ENCODE peak calls at places on chromosomes 7 and 10, in ten cellular contexts. C, M, O, A, H, I, J, L, B and Z are unnamed samples.

GRCh38 chr7:115113131-115113530 is 191.2 kb downstream of the MDFIC start:
- DNase-seq in O (no peak), H (no peak), C (no peak), L (no peak), A (no peak), M (no peak), B (no peak), I (no peak), J (no peak), Z (no peak)

GRCh38 chr10:67779455-67780205 is 58.4 kb downstream of the DNAJC12 start:
- DNase-seq in B (peak), J (peak), A (no peak), M (peak), C (peak), I (peak), H (peak), L (peak), O (peak), Z (peak)

GRCh38 chr7:55965805-55966421 is 1.5 kb downstream of the NIPSNAP2 start:
- DNase-seq in J (no peak), H (peak), M (no peak), B (no peak), O (no peak), I (no peak), A (peak), L (no peak), C (no peak), Z (no peak)

GRCh38 chr10:89167915-89168314 is 39.2 kb downstream of the CH25H start:
- DNase-seq in A (no peak), C (no peak), M (no peak), O (no peak), L (no peak), H (peak), B (no peak), I (no peak), J (no peak), Z (no peak)

GRCh38 chr10:46528171-46528671 is 28.2 kb downstream of the GPRIN2 start:
- DNase-seq in I (no peak), O (no peak), C (no peak), B (no peak), J (no peak), A (peak), M (no peak), L (no peak), H (no peak), Z (no peak)

GRCh38 chr7:87128883-87129282 is 23.4 kb upstream of the DMTF1 start:
- DNase-seq in M (no peak), L (no peak), O (no peak), I (no peak), C (no peak), J (peak), B (no peak), A (no peak), H (no peak), Z (no peak)

GRCh38 chr10:105071980-105072379 is 430.9 kb downstream of the SORCS3 start:
- DNase-seq in A (no peak), C (no peak), J (no peak), I (no peak), O (no peak), B (no peak), H (no peak), L (no peak), M (no peak), Z (no peak)

GRCh38 chr10:86644412-86645110 is 9.8 kb upstream of the OPN4 start:
- DNase-seq in M (peak), C (no peak), H (peak), A (no peak), I (no peak), O (peak), B (peak), J (no peak), L (no peak), Z (peak)

GRCh38 chr7:105448181-105448580 is 59.5 kb upstream of the SRPK2 start:
- DNase-seq in C (no peak), M (no peak), B (no peak), O (no peak), J (no peak), I (peak), H (no peak), A (no peak), L (no peak), Z (no peak)

GRCh38 chr7:50448823-50449222 is 1.3 kb downstream of the FIGNL1 start:
- DNase-seq in C (no peak), B (no peak), I (no peak), M (no peak), H (no peak), J (no peak), O (no peak), A (no peak), L (no peak), Z (no peak)

GRCh38 chr10:83253272-83253671 is 886.0 kb upstream of the GHITM start:
- DNase-seq in H (no peak), B (no peak), M (no peak), J (no peak), L (no peak), O (no peak), A (no peak), I (no peak), C (no peak), Z (no peak)

GRCh38 chr7:142483659-142484317 is 225.9 kb upstream of the PRSS58 start:
- DNase-seq in J (no peak), C (no peak), I (no peak), B (no peak), O (no peak), M (no peak), H (no peak), L (no peak), A (no peak), Z (no peak)

GRCh38 chr7:131329176-131329570 is 1.5 kb downstream of the MKLN1 start:
- DNase-seq in H (no peak), A (no peak), O (peak), I (no peak), C (no peak), J (no peak), B (no peak), L (no peak), M (no peak), Z (no peak)

GRCh38 chr7:132991615-132992587 is 90.0 kb downstream of the CHCHD3 start:
- DNase-seq in B (no peak), J (no peak), H (no peak), L (no peak), C (no peak), M (no peak), O (no peak), A (no peak), I (no peak), Z (no peak)

GRCh38 chr7:89887489-89887888 is 266.8 kb upstream of the STEAP1 start:
- DNase-seq in B (no peak), M (no peak), O (no peak), A (no peak), C (no peak), H (no peak), L (no peak), I (no peak), J (no peak), Z (no peak)

GRCh38 chr10:79561257-79561656 is 1.1 kb upstream of the SFTPA2 start:
- DNase-seq in J (no peak), I (no peak), M (no peak), B (no peak), C (no peak), L (no peak), O (no peak), H (no peak), A (no peak), Z (no peak)

GRCh38 chr10:14782691-14783363 is 8.1 kb upstream of the FAM107B start:
- DNase-seq in I (no peak), L (no peak), M (peak), A (no peak), C (no peak), J (no peak), B (no peak), H (peak), O (no peak), Z (no peak)

GRCh38 chr7:11988186-11988585 is 156.2 kb upstream of the THSD7A start:
- DNase-seq in L (no peak), A (no peak), H (no peak), B (no peak), C (no peak), M (no peak), O (no peak), J (no peak), I (no peak), Z (no peak)

GRCh38 chr10:77240959-77241358 is 396.6 kb downstream of the KCNMA1 start:
- DNase-seq in C (no peak), B (no peak), O (no peak), M (no peak), I (no peak), L (no peak), J (no peak), H (no peak), A (no peak), Z (no peak)

GRCh38 chr7:100694196-100694745 is at the start of gene GIGYF1:
- DNase-seq in C (peak), B (peak), J (no peak), H (peak), A (peak), I (peak), L (peak), O (peak), M (no peak), Z (peak)

GRCh38 chr7:151850484-151851159 is 26.3 kb downstream of the PRKAG2 start:
- DNase-seq in O (no peak), M (no peak), H (no peak), L (no peak), I (no peak), A (peak), B (no peak), J (no peak), C (no peak), Z (no peak)

GRCh38 chr10:77004917-77005564 is 632.6 kb downstream of the KCNMA1 start:
- DNase-seq in M (peak), H (peak), L (no peak), J (peak), B (peak), C (peak), O (peak), A (no peak), I (peak), Z (peak)

GRCh38 chr10:28840954-28841353 is 163.6 kb downstream of the BAMBI start:
- DNase-seq in L (no peak), J (no peak), I (no peak), M (peak), O (peak), B (peak), A (no peak), H (no peak), C (no peak), Z (no peak)

GRCh38 chr7:151381083-151381332 is 28.8 kb downstream of the WDR86 start:
- DNase-seq in H (no peak), J (no peak), O (no peak), L (no peak), C (no peak), B (no peak), I (peak), A (no peak), M (no peak), Z (peak)

GRCh38 chr10:7397636-7398035 is 13.2 kb downstream of the SFMBT2 start:
- DNase-seq in J (no peak), M (no peak), B (no peak), A (peak), O (no peak), L (no peak), C (no peak), H (no peak), I (no peak), Z (peak)